ENCODE peak calls at places on chromosomes 7 and 10, in ten cellular contexts. One of them, this sample, is unnamed. For H3K36me3, the result is how much of the 10 kb centered on the place peaks cover.

GRCh38 chr7:77235280-77235679 is 35.7 kb upstream of the FGL2 start:
- DNase-seq in ovary: no peak
- DNase-seq in psoas muscle: no peak
- DNase-seq in MM.1S: no peak
- DNase-seq in brain microvascular endothelial cell: peak
- DNase-seq in PC-9: no peak
- DNase-seq in tibial nerve: no peak
- DNase-seq in heart left ventricle: no peak
- DNase-seq in SK-N-MC: no peak
- DNase-seq in BE2C: no peak
- DNase-seq in this sample: no peak

GRCh38 chr7:128141683-128142195 is 99.3 kb upstream of the LEP start:
- DNase-seq in ovary: no peak
- DNase-seq in psoas muscle: no peak
- DNase-seq in MM.1S: no peak
- DNase-seq in brain microvascular endothelial cell: no peak
- DNase-seq in PC-9: no peak
- DNase-seq in tibial nerve: no peak
- DNase-seq in heart left ventricle: no peak
- DNase-seq in SK-N-MC: no peak
- DNase-seq in BE2C: no peak
- DNase-seq in this sample: no peak

GRCh38 chr10:68406111-68406814 is 814 bp downstream of the RUFY2 start:
- DNase-seq in ovary: no peak
- DNase-seq in psoas muscle: peak
- DNase-seq in MM.1S: peak
- DNase-seq in brain microvascular endothelial cell: peak
- DNase-seq in PC-9: no peak
- DNase-seq in tibial nerve: peak
- DNase-seq in heart left ventricle: peak
- DNase-seq in SK-N-MC: no peak
- DNase-seq in BE2C: peak
- DNase-seq in this sample: peak

GRCh38 chr10:42755028-42755451 is 27.6 kb upstream of the BMS1 start:
- DNase-seq in ovary: no peak
- DNase-seq in psoas muscle: no peak
- DNase-seq in MM.1S: no peak
- DNase-seq in brain microvascular endothelial cell: no peak
- DNase-seq in PC-9: no peak
- DNase-seq in tibial nerve: no peak
- DNase-seq in heart left ventricle: no peak
- DNase-seq in SK-N-MC: no peak
- DNase-seq in BE2C: no peak
- DNase-seq in this sample: no peak

GRCh38 chr7:29974286-29974685 is 15.3 kb downstream of the SCRN1 start:
- DNase-seq in ovary: no peak
- DNase-seq in psoas muscle: no peak
- DNase-seq in MM.1S: no peak
- DNase-seq in brain microvascular endothelial cell: no peak
- DNase-seq in PC-9: no peak
- DNase-seq in tibial nerve: no peak
- DNase-seq in heart left ventricle: no peak
- DNase-seq in SK-N-MC: no peak
- DNase-seq in BE2C: no peak
- DNase-seq in this sample: no peak

GRCh38 chr7:41027428-41028115 is 675.3 kb downstream of the INHBA start:
- DNase-seq in ovary: no peak
- DNase-seq in psoas muscle: no peak
- DNase-seq in MM.1S: no peak
- DNase-seq in brain microvascular endothelial cell: peak
- DNase-seq in PC-9: peak
- DNase-seq in tibial nerve: no peak
- DNase-seq in heart left ventricle: no peak
- DNase-seq in SK-N-MC: no peak
- DNase-seq in BE2C: no peak
- DNase-seq in this sample: no peak

GRCh38 chr7:105677803-105678583 is 96.7 kb upstream of the EFCAB10 start:
- DNase-seq in ovary: no peak
- DNase-seq in psoas muscle: no peak
- DNase-seq in MM.1S: no peak
- DNase-seq in brain microvascular endothelial cell: no peak
- DNase-seq in PC-9: no peak
- DNase-seq in tibial nerve: peak
- DNase-seq in heart left ventricle: no peak
- DNase-seq in SK-N-MC: no peak
- DNase-seq in BE2C: no peak
- DNase-seq in this sample: no peak

GRCh38 chr7:90629306-90629918 is 33.3 kb downstream of the CDK14 start:
- DNase-seq in ovary: no peak
- DNase-seq in psoas muscle: no peak
- DNase-seq in MM.1S: peak
- DNase-seq in brain microvascular endothelial cell: peak
- DNase-seq in PC-9: no peak
- DNase-seq in tibial nerve: peak
- DNase-seq in heart left ventricle: no peak
- DNase-seq in SK-N-MC: no peak
- DNase-seq in BE2C: peak
- DNase-seq in this sample: peak

GRCh38 chr7:108235451-108236061 is 105.4 kb upstream of the LAMB4 start:
- DNase-seq in ovary: no peak
- DNase-seq in psoas muscle: no peak
- DNase-seq in MM.1S: no peak
- DNase-seq in brain microvascular endothelial cell: no peak
- DNase-seq in PC-9: no peak
- DNase-seq in tibial nerve: no peak
- DNase-seq in heart left ventricle: no peak
- DNase-seq in SK-N-MC: no peak
- DNase-seq in BE2C: peak
- DNase-seq in this sample: no peak

GRCh38 chr10:72688208-72688651 is 3.7 kb upstream of the MCU start:
- DNase-seq in ovary: no peak
- DNase-seq in psoas muscle: no peak
- DNase-seq in MM.1S: no peak
- DNase-seq in brain microvascular endothelial cell: peak
- DNase-seq in PC-9: peak
- DNase-seq in tibial nerve: no peak
- DNase-seq in heart left ventricle: no peak
- DNase-seq in SK-N-MC: no peak
- DNase-seq in BE2C: no peak
- DNase-seq in this sample: no peak

GRCh38 chr7:100684534-100685042 is 9.5 kb downstream of the GIGYF1 start:
- DNase-seq in ovary: no peak
- DNase-seq in psoas muscle: no peak
- DNase-seq in MM.1S: no peak
- DNase-seq in brain microvascular endothelial cell: no peak
- DNase-seq in PC-9: no peak
- DNase-seq in tibial nerve: no peak
- DNase-seq in heart left ventricle: no peak
- DNase-seq in SK-N-MC: no peak
- DNase-seq in BE2C: peak
- DNase-seq in this sample: no peak

GRCh38 chr7:100682991-100683658 is 9.6 kb downstream of the GNB2 start:
- DNase-seq in ovary: no peak
- DNase-seq in psoas muscle: peak
- DNase-seq in MM.1S: no peak
- DNase-seq in brain microvascular endothelial cell: no peak
- DNase-seq in PC-9: no peak
- DNase-seq in tibial nerve: no peak
- DNase-seq in heart left ventricle: no peak
- DNase-seq in SK-N-MC: no peak
- DNase-seq in BE2C: peak
- DNase-seq in this sample: no peak

GRCh38 chr7:100685049-100685605 is 8.9 kb downstream of the GIGYF1 start:
- DNase-seq in ovary: no peak
- DNase-seq in psoas muscle: no peak
- DNase-seq in MM.1S: no peak
- DNase-seq in brain microvascular endothelial cell: no peak
- DNase-seq in PC-9: no peak
- DNase-seq in tibial nerve: no peak
- DNase-seq in heart left ventricle: no peak
- DNase-seq in SK-N-MC: no peak
- DNase-seq in BE2C: no peak
- DNase-seq in this sample: no peak

GRCh38 chr7:100682228-100682741 is 8.7 kb downstream of the GNB2 start:
- DNase-seq in ovary: no peak
- DNase-seq in psoas muscle: peak
- DNase-seq in MM.1S: no peak
- DNase-seq in brain microvascular endothelial cell: no peak
- DNase-seq in PC-9: no peak
- DNase-seq in tibial nerve: no peak
- DNase-seq in heart left ventricle: no peak
- DNase-seq in SK-N-MC: no peak
- DNase-seq in BE2C: no peak
- DNase-seq in this sample: no peak

DNA sequence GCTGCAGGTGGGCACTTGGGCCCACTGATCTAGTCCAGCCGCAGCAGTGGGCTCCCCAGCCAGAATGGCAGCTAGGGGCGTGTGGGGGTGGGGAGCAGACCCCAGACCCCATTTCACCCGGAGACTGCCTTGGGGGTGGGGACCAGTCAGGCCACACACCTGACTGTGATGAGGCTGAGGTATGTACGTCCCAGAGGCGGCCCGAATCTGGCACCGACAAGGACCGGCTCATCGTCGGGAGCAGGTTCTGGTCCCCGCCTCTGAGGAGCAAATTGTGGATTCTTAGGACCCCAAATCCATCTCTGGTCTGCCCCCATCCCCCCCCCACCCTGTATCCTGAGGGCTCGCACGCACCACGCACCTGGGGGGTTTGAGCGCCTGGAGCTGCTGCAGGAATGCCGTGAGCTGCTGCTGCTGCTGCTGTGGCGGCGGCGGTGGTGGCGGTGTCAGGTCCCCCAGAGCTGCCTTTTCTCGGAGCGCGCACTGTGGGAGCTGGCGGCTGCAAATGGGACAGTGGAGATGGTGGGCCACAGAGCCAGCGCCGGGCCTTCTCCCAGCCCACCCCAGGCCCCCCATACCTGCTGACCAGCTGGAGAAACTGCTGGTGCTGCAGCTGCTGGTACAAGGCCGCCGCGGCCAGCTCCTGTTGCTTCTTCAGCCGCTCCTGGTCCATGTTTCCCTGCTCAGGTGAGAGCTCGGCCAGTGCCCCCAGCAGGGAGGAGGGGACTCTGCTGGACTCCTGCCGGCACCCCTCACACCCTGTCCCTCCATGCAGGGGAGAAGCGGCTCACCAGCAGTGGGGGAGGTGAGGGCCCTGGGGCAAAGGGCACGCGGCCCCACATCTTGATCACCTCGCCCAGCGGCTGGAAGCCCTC is 10.2 kb downstream of the GIGYF1 start:
- DNase-seq in ovary: no peak
- DNase-seq in psoas muscle: no peak
- DNase-seq in MM.1S: no peak
- DNase-seq in brain microvascular endothelial cell: no peak
- DNase-seq in PC-9: no peak
- DNase-seq in tibial nerve: no peak
- DNase-seq in heart left ventricle: no peak
- DNase-seq in SK-N-MC: no peak
- DNase-seq in BE2C: no peak
- DNase-seq in this sample: no peak
- H3K36me3 ChIP-seq in ovary: under half
- H3K36me3 ChIP-seq in psoas muscle: under half
- H3K36me3 ChIP-seq in MM.1S: under half
- H3K36me3 ChIP-seq in brain microvascular endothelial cell: half or more
- H3K36me3 ChIP-seq in PC-9: under half
- H3K36me3 ChIP-seq in tibial nerve: half or more
- H3K36me3 ChIP-seq in heart left ventricle: under half
- H3K36me3 ChIP-seq in SK-N-MC: half or more
- H3K36me3 ChIP-seq in BE2C: half or more
- H3K36me3 ChIP-seq in this sample: under half

GRCh38 chr7:100799037-100799896 is 28.1 kb downstream of the EPHB4 start:
- DNase-seq in ovary: peak
- DNase-seq in psoas muscle: no peak
- DNase-seq in MM.1S: peak
- DNase-seq in brain microvascular endothelial cell: peak
- DNase-seq in PC-9: no peak
- DNase-seq in tibial nerve: peak
- DNase-seq in heart left ventricle: peak
- DNase-seq in SK-N-MC: peak
- DNase-seq in BE2C: peak
- DNase-seq in this sample: peak
- H3K4me3 ChIP-seq in ovary: no peak
- H3K4me3 ChIP-seq in psoas muscle: no peak
- H3K4me3 ChIP-seq in MM.1S: no peak
- H3K4me3 ChIP-seq in brain microvascular endothelial cell: no peak
- H3K4me3 ChIP-seq in PC-9: no peak
- H3K4me3 ChIP-seq in tibial nerve: no peak
- H3K4me3 ChIP-seq in heart left ventricle: no peak
- H3K4me3 ChIP-seq in SK-N-MC: no peak
- H3K4me3 ChIP-seq in BE2C: no peak
- H3K4me3 ChIP-seq in this sample: no peak

GRCh38 chr7:6172331-6173295 is 99.8 kb downstream of the CYTH3 start:
- DNase-seq in ovary: no peak
- DNase-seq in psoas muscle: no peak
- DNase-seq in MM.1S: no peak
- DNase-seq in brain microvascular endothelial cell: no peak
- DNase-seq in PC-9: peak
- DNase-seq in tibial nerve: no peak
- DNase-seq in heart left ventricle: no peak
- DNase-seq in SK-N-MC: no peak
- DNase-seq in BE2C: peak
- DNase-seq in this sample: no peak
- H3K36me3 ChIP-seq in ovary: under half
- H3K36me3 ChIP-seq in psoas muscle: under half
- H3K36me3 ChIP-seq in MM.1S: under half
- H3K36me3 ChIP-seq in brain microvascular endothelial cell: under half
- H3K36me3 ChIP-seq in PC-9: under half
- H3K36me3 ChIP-seq in tibial nerve: half or more
- H3K36me3 ChIP-seq in heart left ventricle: under half
- H3K36me3 ChIP-seq in SK-N-MC: under half
- H3K36me3 ChIP-seq in BE2C: under half
- H3K36me3 ChIP-seq in this sample: half or more

DNA sequence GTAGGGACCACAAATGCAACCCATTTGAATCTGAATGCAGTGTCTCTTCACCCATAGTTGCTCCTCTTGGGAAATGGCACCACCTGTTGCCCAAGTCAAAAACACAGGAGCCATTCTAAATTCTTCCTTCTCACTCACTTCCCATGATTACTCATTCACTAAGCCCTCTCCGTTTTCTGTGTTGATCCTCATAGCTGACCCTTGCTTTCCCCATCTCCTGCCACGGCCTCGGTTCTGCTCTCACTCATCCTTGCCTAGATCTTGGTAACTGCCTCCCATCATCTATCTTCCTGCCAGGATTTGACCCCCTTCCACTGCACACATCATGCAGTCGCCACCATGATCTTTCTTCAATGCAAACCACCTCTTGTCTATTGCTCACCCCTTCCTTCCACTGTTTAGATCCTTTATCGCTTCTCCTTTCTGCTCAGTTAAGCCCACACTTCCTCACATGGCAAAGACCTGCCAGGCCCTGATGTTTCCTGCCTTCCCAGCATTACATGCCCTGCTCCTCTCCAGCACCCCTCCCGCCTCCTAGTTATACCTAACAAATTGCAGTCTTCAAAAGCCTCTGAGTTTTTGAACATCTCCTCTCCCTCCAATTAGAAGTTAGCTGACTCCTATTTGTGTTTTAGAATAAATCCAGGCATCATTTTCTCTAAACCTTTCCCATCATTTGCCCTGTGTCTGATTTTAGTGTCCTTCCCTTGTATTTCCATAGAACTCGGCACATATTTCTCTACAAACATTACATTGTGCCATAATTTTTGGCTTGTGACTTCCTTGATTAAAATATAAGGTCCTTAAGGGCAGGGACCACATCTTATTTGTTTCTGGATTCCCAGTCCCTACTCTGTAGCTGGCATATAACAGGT is 19.2 kb upstream of the CPN1 start:
- DNase-seq in ovary: no peak
- DNase-seq in psoas muscle: no peak
- DNase-seq in MM.1S: no peak
- DNase-seq in brain microvascular endothelial cell: peak
- DNase-seq in PC-9: no peak
- DNase-seq in tibial nerve: no peak
- DNase-seq in heart left ventricle: no peak
- DNase-seq in SK-N-MC: no peak
- DNase-seq in BE2C: no peak
- DNase-seq in this sample: no peak
- H3K4me3 ChIP-seq in ovary: no peak
- H3K4me3 ChIP-seq in psoas muscle: no peak
- H3K4me3 ChIP-seq in MM.1S: no peak
- H3K4me3 ChIP-seq in brain microvascular endothelial cell: no peak
- H3K4me3 ChIP-seq in PC-9: no peak
- H3K4me3 ChIP-seq in tibial nerve: no peak
- H3K4me3 ChIP-seq in heart left ventricle: no peak
- H3K4me3 ChIP-seq in SK-N-MC: no peak
- H3K4me3 ChIP-seq in BE2C: no peak
- H3K4me3 ChIP-seq in this sample: no peak